ENCODE peak calls at places on chromosome 5, in seven cellular contexts. F, U, T, X, P, K and A are unnamed samples.

GRCh38 chr5:14269395-14269794 is 126.3 kb downstream of the TRIO start:
- DNase-seq in F (no peak), U (no peak), T (no peak), X (no peak), P (no peak), K (no peak), A (no peak)

GRCh38 chr5:147576646-147577535 is 67.0 kb upstream of the DPYSL3 start:
- DNase-seq in F (peak; percentile 58), U (peak; percentile 58), T (peak; percentile 7), X (no peak), P (no peak), K (peak; percentile 54), A (peak; percentile 65)

GRCh38 chr5:179803651-179804598 is 2.7 kb downstream of the MGAT4B start:
- DNase-seq in F (peak; percentile 62), U (no peak), T (no peak), X (no peak), P (peak; percentile 41), K (no peak), A (no peak)

GRCh38 chr5:93193756-93194155 is 387.3 kb downstream of the NR2F1-AS1 start:
- DNase-seq in F (no peak), U (no peak), T (no peak), X (peak; percentile 44), P (no peak), K (peak; percentile 61), A (no peak)

GRCh38 chr5:171615201-171616001 is 170.2 kb upstream of the SMIM23 start:
- DNase-seq in F (peak; percentile 28), U (no peak), T (no peak), X (peak; percentile 30), P (no peak), K (no peak), A (peak; percentile 39)

GRCh38 chr5:113375492-113376060 is 59.2 kb downstream of the TSSK1B start:
- DNase-seq in F (no peak), U (no peak), T (no peak), X (no peak), P (no peak), K (no peak), A (peak; percentile 21)

GRCh38 chr5:77152441-77152840 is 58.0 kb upstream of the PDE8B start:
- DNase-seq in F (no peak), U (no peak), T (no peak), X (no peak), P (no peak), K (no peak), A (no peak)

GRCh38 chr5:65062684-65063083 is 294.0 kb downstream of the CWC27 start:
- DNase-seq in F (peak; percentile 99), U (peak; percentile 86), T (no peak), X (peak; percentile 86), P (no peak), K (peak; percentile 96), A (no peak)

GRCh38 chr5:29758986-29759421 is 1434.5 kb upstream of the CDH6 start:
- DNase-seq in F (no peak), U (peak; percentile 1), T (no peak), X (no peak), P (no peak), K (no peak), A (no peak)

GRCh38 chr5:134007581-134008256 is 2.9 kb upstream of the VDAC1 start:
- DNase-seq in F (no peak), U (peak; percentile 37), T (no peak), X (no peak), P (no peak), K (peak; percentile 61), A (no peak)

GRCh38 chr5:160293901-160294561 is 18.3 kb downstream of the CCNJL start:
- DNase-seq in F (no peak), U (no peak), T (no peak), X (no peak), P (no peak), K (peak; percentile 17), A (peak; percentile 22)

GRCh38 chr5:173517648-173518047 is 98.8 kb downstream of the BOD1 start:
- DNase-seq in F (no peak), U (peak; percentile 22), T (no peak), X (no peak), P (no peak), K (no peak), A (no peak)

GRCh38 chr5:133698646-133699526 is 86.5 kb upstream of the FSTL4 start:
- DNase-seq in F (no peak), U (no peak), T (no peak), X (no peak), P (no peak), K (no peak), A (no peak)

GRCh38 chr5:66149950-66150349 is 5.8 kb downstream of the SREK1 start:
- DNase-seq in F (no peak), U (no peak), T (no peak), X (no peak), P (no peak), K (no peak), A (no peak)

GRCh38 chr5:111902436-111902835 is 145.4 kb upstream of the NREP start:
- DNase-seq in F (no peak), U (no peak), T (no peak), X (no peak), P (no peak), K (no peak), A (no peak)

GRCh38 chr5:158511454-158511853 is 588.3 kb downstream of the EBF1 start:
- DNase-seq in F (no peak), U (no peak), T (no peak), X (no peak), P (no peak), K (no peak), A (no peak)

GRCh38 chr5:172102913-172103629 is 85.0 kb downstream of the STK10 start:
- DNase-seq in F (peak; percentile 99), U (peak; percentile 38), T (no peak), X (peak; percentile 98), P (no peak), K (peak; percentile 99), A (peak; percentile 63)

GRCh38 chr5:107671742-107672211 is 1.0 kb upstream of the EFNA5 start:
- DNase-seq in F (peak; percentile 61), U (peak; percentile 77), T (no peak), X (peak; percentile 76), P (no peak), K (peak; percentile 61), A (peak; percentile 17)

DNA sequence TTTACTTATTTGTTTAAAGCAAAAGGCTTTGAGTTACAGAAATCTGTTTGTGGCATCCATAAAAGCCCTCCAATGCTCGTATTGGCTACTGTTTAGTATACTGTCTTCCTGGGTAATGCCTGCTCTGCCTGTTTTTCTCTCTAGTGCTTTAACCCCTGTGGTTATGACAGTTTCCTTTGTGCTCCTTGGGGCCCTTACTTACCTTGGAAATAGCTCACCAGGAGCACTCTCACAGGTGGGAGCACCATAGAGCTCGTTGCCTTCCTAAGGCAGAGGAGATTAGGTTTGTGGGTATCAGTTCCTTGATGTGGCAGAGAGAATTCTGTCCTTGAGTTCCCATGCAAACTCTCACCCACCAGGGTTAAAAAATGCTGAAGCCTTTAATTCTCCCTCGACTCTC is 242.8 kb downstream of the CDH18 start:
- DNase-seq in F (no peak), U (no peak), T (no peak), X (no peak), P (no peak), K (no peak), A (no peak)
- H3K4me1 ChIP-seq in F (no peaks in the 10 kb centered on the region), U (no peaks in the 10 kb centered on the region), T (no peaks in the 10 kb centered on the region), X (no peaks in the 10 kb centered on the region), P (no peaks in the 10 kb centered on the region), K (no peaks in the 10 kb centered on the region), A (no peaks in the 10 kb centered on the region)

GRCh38 chr5:57750282-57750681 is 267.7 kb upstream of the ACTBL2 start:
- DNase-seq in F (no peak), U (no peak), T (no peak), X (no peak), P (no peak), K (no peak), A (no peak)

GRCh38 chr5:57751710-57752109 is 269.1 kb upstream of the ACTBL2 start:
- DNase-seq in F (no peak), U (no peak), T (no peak), X (no peak), P (no peak), K (peak; percentile 33), A (no peak)

GRCh38 chr5:57749396-57749795 is 266.8 kb upstream of the ACTBL2 start:
- DNase-seq in F (peak; percentile 65), U (no peak), T (no peak), X (no peak), P (no peak), K (peak; percentile 18), A (no peak)

GRCh38 chr5:57753446-57753845 is 270.8 kb upstream of the ACTBL2 start:
- DNase-seq in F (no peak), U (no peak), T (no peak), X (no peak), P (no peak), K (no peak), A (no peak)

GRCh38 chr5:57750891-57751290 is 268.3 kb upstream of the ACTBL2 start:
- DNase-seq in F (no peak), U (no peak), T (no peak), X (no peak), P (no peak), K (no peak), A (no peak)
- H3K27ac ChIP-seq in F (no peak overlapping the region), U (no peak overlapping the region), T (no peak overlapping the region), X (no peak overlapping the region), P (no peak overlapping the region), K (no peak overlapping the region), A (no peak overlapping the region)

DNA sequence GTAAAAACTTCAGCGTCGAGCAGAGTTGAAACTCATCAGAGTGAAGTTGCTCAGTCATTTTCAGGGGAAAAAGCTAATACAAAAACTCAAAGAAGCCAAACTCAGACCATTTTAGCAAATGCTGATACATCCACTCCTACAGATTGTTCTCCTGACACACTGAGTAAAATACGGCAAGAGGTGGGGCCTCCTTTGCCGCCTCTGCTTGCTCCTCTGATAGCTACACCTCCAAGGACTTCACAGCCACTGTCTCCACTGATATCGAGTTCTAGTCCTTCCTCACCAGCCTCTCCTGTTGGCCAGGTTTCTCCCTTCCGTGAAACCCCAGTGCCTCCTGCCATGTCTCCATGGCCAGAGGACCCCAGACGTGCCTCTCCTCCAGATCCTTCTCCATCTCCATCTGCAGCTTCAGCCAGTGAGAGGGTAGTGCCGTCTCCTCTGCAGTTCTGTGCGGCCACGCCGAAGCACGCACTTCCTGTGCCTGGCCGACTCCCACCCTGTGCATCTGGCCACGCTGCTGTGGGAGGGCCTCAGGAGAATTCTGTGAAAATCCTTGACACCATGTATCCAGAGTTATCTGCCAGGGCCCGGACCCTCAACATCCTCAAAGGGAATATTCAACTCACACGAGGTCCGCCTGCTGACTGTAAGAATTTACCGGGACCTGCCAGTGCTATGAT is 41.7 kb downstream of the ICE1 start:
- DNase-seq in F (no peak), U (no peak), T (no peak), X (no peak), P (no peak), K (no peak), A (no peak)
- H3K36me3 ChIP-seq in F (peaks cover 49% of the 10 kb centered on the region), U (peaks cover 47% of the 10 kb centered on the region), T (peaks cover 46% of the 10 kb centered on the region), X (peaks cover 52% of the 10 kb centered on the region), P (peaks cover 48% of the 10 kb centered on the region), K (peaks cover 49% of the 10 kb centered on the region), A (peaks cover 89% of the 10 kb centered on the region)

GRCh38 chr5:20570486-20570885 is 582.5 kb upstream of the CDH18 start:
- DNase-seq in F (no peak), U (no peak), T (no peak), X (no peak), P (no peak), K (no peak), A (no peak)

GRCh38 chr5:20575515-20575914 is 587.5 kb upstream of the CDH18 start:
- DNase-seq in F (no peak), U (no peak), T (no peak), X (no peak), P (no peak), K (peak; percentile 14), A (no peak)

GRCh38 chr5:20574576-20574975 is 586.6 kb upstream of the CDH18 start:
- DNase-seq in F (no peak), U (no peak), T (no peak), X (no peak), P (no peak), K (no peak), A (no peak)

GRCh38 chr5:20572560-20572959 is 584.6 kb upstream of the CDH18 start:
- DNase-seq in F (peak; percentile 31), U (no peak), T (no peak), X (peak; percentile 81), P (no peak), K (peak; percentile 89), A (no peak)
- H3K4me1 ChIP-seq in F (no peaks in the 10 kb centered on the region), U (no peaks in the 10 kb centered on the region), T (no peaks in the 10 kb centered on the region), X (no peaks in the 10 kb centered on the region), P (no peaks in the 10 kb centered on the region), K (peaks cover 10% of the 10 kb centered on the region), A (no peaks in the 10 kb centered on the region)